ENCODE peak calls at places on chromosomes 5 and 9, in four cellular contexts. T, Q, U and L are unnamed samples.

GRCh38 chr9:14661421-14662059 is 31.7 kb downstream of the ZDHHC21 start:
- DNase-seq in T (no peak), Q (peak), U (no peak), L (peak)

GRCh38 chr5:133118741-133119140 is 66.9 kb downstream of the HSPA4 start:
- DNase-seq in T (no peak), Q (no peak), U (no peak), L (no peak)

GRCh38 chr9:136024696-136025316 is 63.6 kb upstream of the UBAC1 start:
- DNase-seq in T (no peak), Q (no peak), U (no peak), L (no peak)

GRCh38 chr5:171874210-171874609 is 88.6 kb downstream of the SMIM23 start:
- DNase-seq in T (no peak), Q (no peak), U (no peak), L (no peak)

GRCh38 chr9:12516573-12516972 is 176.6 kb upstream of the TYRP1 start:
- DNase-seq in T (no peak), Q (no peak), U (no peak), L (no peak)

GRCh38 chr5:40554794-40555193 is 124.9 kb upstream of the PTGER4 start:
- DNase-seq in T (no peak), Q (no peak), U (peak), L (no peak)

GRCh38 chr5:134053840-134054338 is 49.1 kb upstream of the VDAC1 start:
- DNase-seq in T (no peak), Q (no peak), U (peak), L (no peak)

GRCh38 chr5:141637266-141637692 is 482 bp downstream of the RELL2 start:
- DNase-seq in T (peak), Q (peak), U (peak), L (peak)

GRCh38 chr5:138316355-138316754 is 15.2 kb downstream of the CDC25C start:
- DNase-seq in T (no peak), Q (no peak), U (no peak), L (no peak)

GRCh38 chr5:109041319-109041718 is 293.6 kb downstream of the FER start:
- DNase-seq in T (no peak), Q (no peak), U (no peak), L (no peak)

GRCh38 chr5:90590-91547 is 1.1 kb upstream of the PLEKHG4B start:
- DNase-seq in T (no peak), Q (no peak), U (no peak), L (peak)

GRCh38 chr5:142803428-142804111 is 33.4 kb downstream of the ARHGAP26 start:
- DNase-seq in T (no peak), Q (no peak), U (no peak), L (no peak)

GRCh38 chr5:14364576-14365472 is 216.8 kb upstream of the OTULINL start:
- DNase-seq in T (no peak), Q (peak), U (no peak), L (no peak)

GRCh38 chr5:171957591-171958251 is 48.7 kb downstream of the FBXW11 start:
- DNase-seq in T (no peak), Q (peak), U (no peak), L (no peak)

GRCh38 chr5:67014957-67015400 is 181.6 kb downstream of the CD180 start:
- DNase-seq in T (no peak), Q (no peak), U (no peak), L (no peak)

GRCh38 chr9:18566125-18566524 is 92.2 kb downstream of the ADAMTSL1 start:
- DNase-seq in T (no peak), Q (no peak), U (no peak), L (peak)

GRCh38 chr9:137056739-137057407 is 3.0 kb upstream of the ENTPD2 start:
- DNase-seq in T (no peak), Q (no peak), U (peak), L (no peak)

GRCh38 chr5:80959768-80960442 is at the start of gene RASGRF2:
- DNase-seq in T (peak), Q (peak), U (peak), L (peak)

GRCh38 chr9:117763314-117763713 is 59.1 kb downstream of the TLR4 start:
- DNase-seq in T (no peak), Q (no peak), U (no peak), L (peak)

GRCh38 chr9:130043654-130044623 is 950 bp upstream of the FNBP1 start:
- DNase-seq in T (no peak), Q (no peak), U (peak), L (peak)

GRCh38 chr9:120924698-120925534 is 1.7 kb downstream of the TRAF1 start:
- DNase-seq in T (no peak), Q (peak), U (no peak), L (no peak)

GRCh38 chr9:115941561-115942315 is 211.9 kb upstream of the PAPPA start:
- DNase-seq in T (no peak), Q (no peak), U (no peak), L (no peak)

GRCh38 chr9:104682642-104683041 is 11.7 kb upstream of the OR13D1 start:
- DNase-seq in T (no peak), Q (peak), U (no peak), L (peak)

GRCh38 chr9:137253717-137254623 is 1.2 kb upstream of the NELFB start:
- DNase-seq in T (no peak), Q (no peak), U (no peak), L (no peak)

GRCh38 chr5:41193462-41194166 is 19.7 kb downstream of the C6 start:
- DNase-seq in T (no peak), Q (no peak), U (peak), L (peak)

GRCh38 chr5:18764161-18764560 is 1129.9 kb downstream of the TAF11L14 start:
- DNase-seq in T (no peak), Q (no peak), U (no peak), L (no peak)